ENCODE peak calls at places on chromosomes 7 and 10, in five cellular contexts. One of them, this sample, is unnamed.

GRCh38 chr7:101582971-101583370 is 46.1 kb downstream of the MYL10 start:
- DNase-seq in right lobe of liver: no peak
- DNase-seq in HuH-7.5: no peak
- DNase-seq in HCEC 1CT: no peak
- DNase-seq in non-pigmented ciliary epithelial cell: no peak
- DNase-seq in this sample: no peak

GRCh38 chr10:86655596-86655995 is 1.2 kb downstream of the OPN4 start:
- DNase-seq in HuH-7.5: no peak
- DNase-seq in non-pigmented ciliary epithelial cell: no peak
- DNase-seq in HCEC 1CT: no peak
- DNase-seq in right lobe of liver: peak
- DNase-seq in this sample: no peak

GRCh38 chr7:12623223-12623622 is 52.7 kb downstream of the SCIN start:
- DNase-seq in right lobe of liver: no peak
- DNase-seq in HuH-7.5: no peak
- DNase-seq in non-pigmented ciliary epithelial cell: no peak
- DNase-seq in HCEC 1CT: no peak
- DNase-seq in this sample: no peak

GRCh38 chr10:130648807-130649206 is 512.6 kb downstream of the GLRX3 start:
- DNase-seq in HCEC 1CT: no peak
- DNase-seq in HuH-7.5: no peak
- DNase-seq in right lobe of liver: no peak
- DNase-seq in non-pigmented ciliary epithelial cell: no peak
- DNase-seq in this sample: no peak

GRCh38 chr10:58952747-58953466 is 223.5 kb upstream of the PHYHIPL start:
- DNase-seq in right lobe of liver: no peak
- DNase-seq in HuH-7.5: no peak
- DNase-seq in non-pigmented ciliary epithelial cell: no peak
- DNase-seq in HCEC 1CT: peak
- DNase-seq in this sample: peak

GRCh38 chr7:103902917-103903316 is 86.5 kb downstream of the RELN start:
- DNase-seq in right lobe of liver: no peak
- DNase-seq in HuH-7.5: no peak
- DNase-seq in HCEC 1CT: no peak
- DNase-seq in non-pigmented ciliary epithelial cell: no peak
- DNase-seq in this sample: peak

GRCh38 chr7:47373871-47374451 is 207.9 kb downstream of the TNS3 start:
- DNase-seq in HCEC 1CT: no peak
- DNase-seq in HuH-7.5: no peak
- DNase-seq in non-pigmented ciliary epithelial cell: no peak
- DNase-seq in right lobe of liver: no peak
- DNase-seq in this sample: no peak

GRCh38 chr10:4807803-4808507 is 18.1 kb upstream of the AKR1E2 start:
- DNase-seq in HuH-7.5: no peak
- DNase-seq in right lobe of liver: no peak
- DNase-seq in non-pigmented ciliary epithelial cell: peak
- DNase-seq in HCEC 1CT: peak
- DNase-seq in this sample: peak

GRCh38 chr7:102169651-102170416 is 116.8 kb upstream of the SH2B2 start:
- DNase-seq in non-pigmented ciliary epithelial cell: no peak
- DNase-seq in right lobe of liver: no peak
- DNase-seq in HCEC 1CT: no peak
- DNase-seq in HuH-7.5: no peak
- DNase-seq in this sample: peak

GRCh38 chr10:124998624-124999291 is 56.8 kb downstream of the ZRANB1 start:
- DNase-seq in HCEC 1CT: no peak
- DNase-seq in right lobe of liver: peak
- DNase-seq in HuH-7.5: no peak
- DNase-seq in non-pigmented ciliary epithelial cell: no peak
- DNase-seq in this sample: no peak

GRCh38 chr10:45580371-45580770 is 92.2 kb downstream of the ZFAND4 start:
- DNase-seq in right lobe of liver: no peak
- DNase-seq in HCEC 1CT: no peak
- DNase-seq in HuH-7.5: no peak
- DNase-seq in non-pigmented ciliary epithelial cell: no peak
- DNase-seq in this sample: no peak

GRCh38 chr10:79142064-79142491 is 73.3 kb downstream of the ZMIZ1 start:
- DNase-seq in non-pigmented ciliary epithelial cell: no peak
- DNase-seq in HuH-7.5: no peak
- DNase-seq in HCEC 1CT: peak
- DNase-seq in right lobe of liver: no peak
- DNase-seq in this sample: peak

GRCh38 chr7:1947586-1948217 is 277.6 kb downstream of the ELFN1 start:
- DNase-seq in HuH-7.5: no peak
- DNase-seq in right lobe of liver: peak
- DNase-seq in non-pigmented ciliary epithelial cell: no peak
- DNase-seq in HCEC 1CT: no peak
- DNase-seq in this sample: no peak

GRCh38 chr10:69864321-69864720 is 62.6 kb downstream of the COL13A1 start:
- DNase-seq in HCEC 1CT: peak
- DNase-seq in non-pigmented ciliary epithelial cell: peak
- DNase-seq in HuH-7.5: no peak
- DNase-seq in right lobe of liver: no peak
- DNase-seq in this sample: peak

GRCh38 chr7:521221-522070 is 1.8 kb upstream of the PDGFA start:
- DNase-seq in HCEC 1CT: no peak
- DNase-seq in non-pigmented ciliary epithelial cell: no peak
- DNase-seq in HuH-7.5: no peak
- DNase-seq in right lobe of liver: peak
- DNase-seq in this sample: peak

GRCh38 chr10:109978481-109978880 is 29.3 kb upstream of the ADD3 start:
- DNase-seq in HuH-7.5: no peak
- DNase-seq in right lobe of liver: no peak
- DNase-seq in non-pigmented ciliary epithelial cell: no peak
- DNase-seq in HCEC 1CT: peak
- DNase-seq in this sample: peak

GRCh38 chr7:47473499-47474210 is 108.3 kb downstream of the TNS3 start:
- DNase-seq in HuH-7.5: no peak
- DNase-seq in HCEC 1CT: no peak
- DNase-seq in non-pigmented ciliary epithelial cell: no peak
- DNase-seq in right lobe of liver: no peak
- DNase-seq in this sample: no peak

GRCh38 chr10:73493781-73494180 is 2.0 kb downstream of the PPP3CB start:
- DNase-seq in right lobe of liver: no peak
- DNase-seq in non-pigmented ciliary epithelial cell: peak
- DNase-seq in HCEC 1CT: peak
- DNase-seq in HuH-7.5: no peak
- DNase-seq in this sample: peak

GRCh38 chr10:79420974-79421688 is 24.3 kb downstream of the ZCCHC24 start:
- DNase-seq in right lobe of liver: no peak
- DNase-seq in HuH-7.5: no peak
- DNase-seq in HCEC 1CT: no peak
- DNase-seq in non-pigmented ciliary epithelial cell: no peak
- DNase-seq in this sample: no peak

GRCh38 chr7:155917836-155918385 is 105.6 kb upstream of the SHH start:
- DNase-seq in HuH-7.5: no peak
- DNase-seq in non-pigmented ciliary epithelial cell: no peak
- DNase-seq in right lobe of liver: no peak
- DNase-seq in HCEC 1CT: no peak
- DNase-seq in this sample: peak

GRCh38 chr10:63681965-63682704 is 160.9 kb downstream of the REEP3 start:
- DNase-seq in HuH-7.5: no peak
- DNase-seq in non-pigmented ciliary epithelial cell: peak
- DNase-seq in HCEC 1CT: peak
- DNase-seq in right lobe of liver: no peak
- DNase-seq in this sample: peak

GRCh38 chr10:101467286-101467770 is 113.4 kb downstream of the BTRC start:
- DNase-seq in HCEC 1CT: peak
- DNase-seq in right lobe of liver: no peak
- DNase-seq in HuH-7.5: peak
- DNase-seq in non-pigmented ciliary epithelial cell: peak
- DNase-seq in this sample: peak

GRCh38 chr7:30846378-30846777 is 65.3 kb upstream of the AQP1 start:
- DNase-seq in HCEC 1CT: no peak
- DNase-seq in HuH-7.5: no peak
- DNase-seq in non-pigmented ciliary epithelial cell: no peak
- DNase-seq in right lobe of liver: no peak
- DNase-seq in this sample: no peak

GRCh38 chr10:67839957-67840356 is 2.0 kb upstream of the DNAJC12 start:
- DNase-seq in HCEC 1CT: peak
- DNase-seq in right lobe of liver: no peak
- DNase-seq in non-pigmented ciliary epithelial cell: no peak
- DNase-seq in HuH-7.5: no peak
- DNase-seq in this sample: no peak